ENCODE peak calls at places on chromosomes 12 and 14, in seven cellular contexts. A is PC-3; B is foreskin fibroblast; N is ACHN; C is NCI-H1092; H is stimulated activated CD4-positive, alpha-beta T cell treated with anti-CD3 and anti-CD28 coated beads, TNF-alpha, amount 100 ng/mL, for 1 hour; G is M059J. L is an unnamed sample.

GRCh38 chr14:74563233-74563585 is 48.8 kb downstream of the LTBP2 start:
- DNase-seq in A (peak; percentile 60), B (peak; percentile 51), N (no peak), C (no peak), H (no peak), G (peak; percentile 13), L (no peak)

GRCh38 chr14:96508900-96509299 is 6.7 kb downstream of the PAPOLA start:
- DNase-seq in A (peak; percentile 6), B (no peak), N (no peak), C (no peak), H (no peak), G (peak; percentile 32), L (no peak)

GRCh38 chr12:95577820-95578219 is 26.5 kb upstream of the USP44 start:
- DNase-seq in A (no peak), B (no peak), N (no peak), C (no peak), H (no peak), G (no peak), L (no peak)

GRCh38 chr12:53023-53734 is 13.4 kb upstream of the IQSEC3 start:
- DNase-seq in A (peak; percentile 0), B (no peak), N (no peak), C (no peak), H (no peak), G (no peak), L (no peak)

GRCh38 chr14:33844118-33844517 is 106.8 kb downstream of the EGLN3 start:
- DNase-seq in A (no peak), B (no peak), N (no peak), C (no peak), H (no peak), G (no peak), L (no peak)

GRCh38 chr12:127178039-127178438 is 1088.9 kb upstream of the TMEM132C start:
- DNase-seq in A (no peak), B (no peak), N (no peak), C (no peak), H (no peak), G (no peak), L (no peak)

GRCh38 chr14:103310576-103311095 is 23.4 kb upstream of the EIF5 start:
- DNase-seq in A (no peak), B (no peak), N (no peak), C (no peak), H (no peak), G (no peak), L (no peak)

GRCh38 chr12:120055231-120055630 is 61.3 kb downstream of the RAB35 start:
- DNase-seq in A (peak; percentile 26), B (no peak), N (no peak), C (no peak), H (no peak), G (peak; percentile 27), L (no peak)

GRCh38 chr12:14663002-14663401 is 33.4 kb downstream of the GUCY2C start:
- DNase-seq in A (no peak), B (no peak), N (no peak), C (no peak), H (no peak), G (no peak), L (no peak)

GRCh38 chr12:54053625-54054441 is at the start of gene HOXC4:
- DNase-seq in A (no peak), B (no peak), N (peak; percentile 56), C (no peak), H (no peak), G (no peak), L (no peak)

GRCh38 chr12:3200032-3200617 is 122.9 kb downstream of the TSPAN9 start:
- DNase-seq in A (peak; percentile 30), B (peak; percentile 50), N (peak; percentile 81), C (peak; percentile 49), H (no peak), G (no peak), L (peak; percentile 36)

GRCh38 chr14:95979339-95980042 is 59.7 kb upstream of the C14orf132 start:
- DNase-seq in A (no peak), B (no peak), N (peak; percentile 17), C (no peak), H (no peak), G (no peak), L (no peak)

GRCh38 chr12:3263282-3263681 is 186.1 kb downstream of the TSPAN9 start:
- DNase-seq in A (no peak), B (no peak), N (no peak), C (no peak), H (no peak), G (no peak), L (no peak)

GRCh38 chr12:126218697-126219096 is 1153.5 kb downstream of the AACS start:
- DNase-seq in A (no peak), B (no peak), N (no peak), C (no peak), H (no peak), G (no peak), L (no peak)

GRCh38 chr12:66662729-66663128 is 16.1 kb downstream of the GRIP1 start:
- DNase-seq in A (peak; percentile 88), B (peak; percentile 41), N (peak; percentile 45), C (peak; percentile 11), H (no peak), G (peak; percentile 55), L (no peak)

GRCh38 chr14:52950410-52950897 is 396 bp downstream of the FERMT2 start:
- DNase-seq in A (no peak), B (peak; percentile 32), N (peak; percentile 42), C (peak; percentile 24), H (peak; percentile 8), G (peak; percentile 68), L (peak; percentile 79)

GRCh38 chr12:124520258-124520657 is 47.2 kb downstream of the NCOR2 start:
- DNase-seq in A (peak; percentile 87), B (no peak), N (no peak), C (peak; percentile 35), H (no peak), G (peak; percentile 87), L (no peak)

GRCh38 chr14:37565550-37565949 is 29.5 kb downstream of the FOXA1 start:
- DNase-seq in A (peak; percentile 59), B (no peak), N (peak; percentile 6), C (peak; percentile 49), H (no peak), G (no peak), L (no peak)

GRCh38 chr14:77406718-77407117 is 16.6 kb downstream of the NOXRED1 start:
- DNase-seq in A (no peak), B (no peak), N (no peak), C (no peak), H (no peak), G (no peak), L (no peak)

GRCh38 chr12:5432011-5432400 is at the start of gene NTF3:
- DNase-seq in A (no peak), B (no peak), N (peak; percentile 80), C (peak; percentile 13), H (no peak), G (peak; percentile 28), L (no peak)

GRCh38 chr12:123526542-123527080 is 6.9 kb downstream of the RILPL1 start:
- DNase-seq in A (no peak), B (no peak), N (no peak), C (no peak), H (no peak), G (no peak), L (no peak)

GRCh38 chr14:106807493-106807892 is 1281.1 kb downstream of the TMEM121 start:
- DNase-seq in A (no peak), B (no peak), N (no peak), C (no peak), H (no peak), G (no peak), L (no peak)

GRCh38 chr14:99158646-99159165 is 113.3 kb downstream of the BCL11B start:
- DNase-seq in A (no peak), B (no peak), N (no peak), C (no peak), H (no peak), G (no peak), L (no peak)

GRCh38 chr14:104101086-104101621 is 15.7 kb downstream of the ASPG start:
- DNase-seq in A (no peak), B (no peak), N (no peak), C (no peak), H (no peak), G (no peak), L (peak; percentile 83)

GRCh38 chr12:4272976-4273650 is 449 bp upstream of the CCND2 start:
- DNase-seq in A (no peak), B (no peak), N (no peak), C (no peak), H (no peak), G (no peak), L (no peak)

GRCh38 chr12:113203852-113204760 is 17.2 kb upstream of the TPCN1 start:
- DNase-seq in A (no peak), B (no peak), N (no peak), C (no peak), H (no peak), G (peak; percentile 21), L (no peak)

GRCh38 chr14:75281691-75282000 is 3.0 kb downstream of the FOS start:
- DNase-seq in A (no peak), B (no peak), N (no peak), C (no peak), H (no peak), G (no peak), L (no peak)

GRCh38 chr12:116863275-116863767 is 17.9 kb downstream of the HRK start:
- DNase-seq in A (peak; percentile 54), B (peak; percentile 26), N (peak; percentile 49), C (no peak), H (no peak), G (no peak), L (peak; percentile 83)

GRCh38 chr14:101179691-101180211 is 276.2 kb upstream of the RTL1 start:
- DNase-seq in A (no peak), B (no peak), N (no peak), C (no peak), H (no peak), G (no peak), L (no peak)

GRCh38 chr12:107929436-107929835 is 154.9 kb downstream of the ASCL4 start:
- DNase-seq in A (peak; percentile 75), B (no peak), N (no peak), C (no peak), H (no peak), G (peak; percentile 47), L (no peak)

GRCh38 chr14:89207925-89208328 is 209.1 kb downstream of the FOXN3 start:
- DNase-seq in A (no peak), B (no peak), N (no peak), C (no peak), H (no peak), G (no peak), L (no peak)

GRCh38 chr14:64504897-64505771 is 564 bp downstream of the ZBTB1 start:
- DNase-seq in A (peak; percentile 89), B (peak; percentile 84), N (peak; percentile 81), C (peak; percentile 81), H (peak; percentile 66), G (peak; percentile 89), L (peak; percentile 82)